ENCODE peak calls at places on chromosomes 13 and 19, in eight cellular contexts. One of them, this sample, is unnamed.

GRCh38 chr19:10420444-10421239 is at the start of gene PDE4A:
- DNase-seq in AG09319: no peak
- DNase-seq in left lung: peak
- DNase-seq in cardiac muscle cell: peak
- DNase-seq in cardiac fibroblast: peak
- DNase-seq in GM13976: peak
- DNase-seq in CD8-positive, alpha-beta T cell: peak
- DNase-seq in lower lobe of right lung: no peak
- DNase-seq in this sample: peak

GRCh38 chr19:33374406-33374703 is 846 bp downstream of the CEBPG start:
- DNase-seq in AG09319: no peak
- DNase-seq in left lung: peak
- DNase-seq in cardiac muscle cell: no peak
- DNase-seq in cardiac fibroblast: no peak
- DNase-seq in CD8-positive, alpha-beta T cell: no peak
- DNase-seq in GM13976: peak
- DNase-seq in lower lobe of right lung: no peak
- DNase-seq in this sample: no peak

GRCh38 chr19:15105044-15105443 is 2.2 kb upstream of the SYDE1 start:
- DNase-seq in lower lobe of right lung: no peak
- DNase-seq in GM13976: no peak
- DNase-seq in AG09319: no peak
- DNase-seq in CD8-positive, alpha-beta T cell: no peak
- DNase-seq in cardiac fibroblast: no peak
- DNase-seq in cardiac muscle cell: no peak
- DNase-seq in left lung: no peak
- DNase-seq in this sample: no peak

GRCh38 chr13:32314271-32314967 is 744 bp downstream of the ZAR1L start:
- DNase-seq in cardiac muscle cell: no peak
- DNase-seq in AG09319: no peak
- DNase-seq in cardiac fibroblast: no peak
- DNase-seq in left lung: peak
- DNase-seq in CD8-positive, alpha-beta T cell: no peak
- DNase-seq in lower lobe of right lung: peak
- DNase-seq in GM13976: no peak
- DNase-seq in this sample: no peak

GRCh38 chr19:55226788-55227187 is 1.8 kb downstream of the TMEM86B start:
- DNase-seq in cardiac muscle cell: no peak
- DNase-seq in AG09319: no peak
- DNase-seq in cardiac fibroblast: no peak
- DNase-seq in lower lobe of right lung: no peak
- DNase-seq in CD8-positive, alpha-beta T cell: no peak
- DNase-seq in GM13976: no peak
- DNase-seq in left lung: no peak
- DNase-seq in this sample: no peak

GRCh38 chr19:1312732-1313694 is 27.3 kb downstream of the EFNA2 start:
- DNase-seq in left lung: peak
- DNase-seq in GM13976: no peak
- DNase-seq in CD8-positive, alpha-beta T cell: no peak
- DNase-seq in AG09319: no peak
- DNase-seq in cardiac muscle cell: peak
- DNase-seq in lower lobe of right lung: no peak
- DNase-seq in cardiac fibroblast: peak
- DNase-seq in this sample: peak

GRCh38 chr13:110989331-110989730 is 74.5 kb upstream of the ANKRD10 start:
- DNase-seq in GM13976: no peak
- DNase-seq in cardiac muscle cell: no peak
- DNase-seq in AG09319: no peak
- DNase-seq in left lung: no peak
- DNase-seq in CD8-positive, alpha-beta T cell: no peak
- DNase-seq in cardiac fibroblast: no peak
- DNase-seq in lower lobe of right lung: no peak
- DNase-seq in this sample: no peak

GRCh38 chr13:113452942-113453901 is at the start of gene ADPRHL1:
- DNase-seq in AG09319: no peak
- DNase-seq in left lung: no peak
- DNase-seq in cardiac fibroblast: no peak
- DNase-seq in cardiac muscle cell: no peak
- DNase-seq in lower lobe of right lung: no peak
- DNase-seq in GM13976: no peak
- DNase-seq in CD8-positive, alpha-beta T cell: no peak
- DNase-seq in this sample: no peak

GRCh38 chr19:5903054-5903501 is 512 bp downstream of the NDUFA11 start:
- DNase-seq in cardiac fibroblast: peak
- DNase-seq in GM13976: no peak
- DNase-seq in AG09319: no peak
- DNase-seq in CD8-positive, alpha-beta T cell: no peak
- DNase-seq in lower lobe of right lung: no peak
- DNase-seq in cardiac muscle cell: peak
- DNase-seq in left lung: no peak
- DNase-seq in this sample: no peak

GRCh38 chr13:113667771-113668490 is 912 bp downstream of the GRK1 start:
- DNase-seq in cardiac muscle cell: no peak
- DNase-seq in GM13976: no peak
- DNase-seq in left lung: peak
- DNase-seq in cardiac fibroblast: no peak
- DNase-seq in lower lobe of right lung: peak
- DNase-seq in AG09319: no peak
- DNase-seq in CD8-positive, alpha-beta T cell: no peak
- DNase-seq in this sample: no peak

GRCh38 chr13:43965446-43965845 is 85.7 kb downstream of the LACC1 start:
- DNase-seq in CD8-positive, alpha-beta T cell: no peak
- DNase-seq in cardiac fibroblast: no peak
- DNase-seq in AG09319: no peak
- DNase-seq in left lung: no peak
- DNase-seq in lower lobe of right lung: no peak
- DNase-seq in GM13976: no peak
- DNase-seq in cardiac muscle cell: no peak
- DNase-seq in this sample: no peak

GRCh38 chr13:43961909-43962308 is 82.2 kb downstream of the LACC1 start:
- DNase-seq in CD8-positive, alpha-beta T cell: no peak
- DNase-seq in cardiac fibroblast: no peak
- DNase-seq in GM13976: no peak
- DNase-seq in lower lobe of right lung: no peak
- DNase-seq in left lung: no peak
- DNase-seq in AG09319: no peak
- DNase-seq in cardiac muscle cell: no peak
- DNase-seq in this sample: no peak

GRCh38 chr13:43959291-43959690 is 79.6 kb downstream of the LACC1 start:
- DNase-seq in CD8-positive, alpha-beta T cell: no peak
- DNase-seq in AG09319: no peak
- DNase-seq in cardiac fibroblast: no peak
- DNase-seq in GM13976: no peak
- DNase-seq in cardiac muscle cell: no peak
- DNase-seq in left lung: no peak
- DNase-seq in lower lobe of right lung: no peak
- DNase-seq in this sample: no peak

GRCh38 chr13:43964698-43965097 is 85.0 kb downstream of the LACC1 start:
- DNase-seq in AG09319: no peak
- DNase-seq in cardiac muscle cell: no peak
- DNase-seq in left lung: no peak
- DNase-seq in cardiac fibroblast: no peak
- DNase-seq in CD8-positive, alpha-beta T cell: no peak
- DNase-seq in lower lobe of right lung: no peak
- DNase-seq in GM13976: no peak
- DNase-seq in this sample: no peak

GRCh38 chr13:43963726-43964125 is 84.0 kb downstream of the LACC1 start:
- DNase-seq in GM13976: no peak
- DNase-seq in cardiac fibroblast: no peak
- DNase-seq in lower lobe of right lung: no peak
- DNase-seq in CD8-positive, alpha-beta T cell: no peak
- DNase-seq in AG09319: no peak
- DNase-seq in left lung: no peak
- DNase-seq in cardiac muscle cell: no peak
- DNase-seq in this sample: no peak
- TF ChIP-seq CTCF in GM13976: no peak
- TF ChIP-seq CTCF in cardiac fibroblast: no peak
- TF ChIP-seq CTCF in lower lobe of right lung: no peak
- TF ChIP-seq CTCF in CD8-positive, alpha-beta T cell: no peak
- TF ChIP-seq CTCF in AG09319: no peak
- TF ChIP-seq CTCF in left lung: no peak
- TF ChIP-seq CTCF in cardiac muscle cell: no peak
- TF ChIP-seq CTCF in this sample: peak

GRCh38 chr13:26678796-26679195 is 81.8 kb downstream of the GPR12 start:
- DNase-seq in CD8-positive, alpha-beta T cell: no peak
- DNase-seq in GM13976: no peak
- DNase-seq in AG09319: no peak
- DNase-seq in cardiac fibroblast: no peak
- DNase-seq in left lung: peak
- DNase-seq in cardiac muscle cell: no peak
- DNase-seq in lower lobe of right lung: no peak
- DNase-seq in this sample: no peak
- TF ChIP-seq CTCF in CD8-positive, alpha-beta T cell: no peak
- TF ChIP-seq CTCF in GM13976: no peak
- TF ChIP-seq CTCF in AG09319: no peak
- TF ChIP-seq CTCF in cardiac fibroblast: no peak
- TF ChIP-seq CTCF in left lung: no peak
- TF ChIP-seq CTCF in cardiac muscle cell: no peak
- TF ChIP-seq CTCF in lower lobe of right lung: no peak
- TF ChIP-seq CTCF in this sample: no peak

GRCh38 chr19:44585371-44586141 is 27.8 kb upstream of the IGSF23 start:
- DNase-seq in lower lobe of right lung: no peak
- DNase-seq in left lung: no peak
- DNase-seq in GM13976: no peak
- DNase-seq in AG09319: no peak
- DNase-seq in cardiac fibroblast: peak
- DNase-seq in cardiac muscle cell: peak
- DNase-seq in CD8-positive, alpha-beta T cell: no peak
- DNase-seq in this sample: no peak

GRCh38 chr19:44588753-44589112 is 24.6 kb upstream of the IGSF23 start:
- DNase-seq in cardiac fibroblast: no peak
- DNase-seq in cardiac muscle cell: no peak
- DNase-seq in lower lobe of right lung: no peak
- DNase-seq in AG09319: no peak
- DNase-seq in left lung: no peak
- DNase-seq in CD8-positive, alpha-beta T cell: no peak
- DNase-seq in GM13976: no peak
- DNase-seq in this sample: no peak

GRCh38 chr19:44590245-44591059 is 22.9 kb upstream of the IGSF23 start:
- DNase-seq in cardiac muscle cell: no peak
- DNase-seq in CD8-positive, alpha-beta T cell: no peak
- DNase-seq in left lung: no peak
- DNase-seq in GM13976: no peak
- DNase-seq in AG09319: no peak
- DNase-seq in cardiac fibroblast: no peak
- DNase-seq in lower lobe of right lung: no peak
- DNase-seq in this sample: no peak

GRCh38 chr19:44592451-44592890 is 20.9 kb upstream of the IGSF23 start:
- DNase-seq in CD8-positive, alpha-beta T cell: no peak
- DNase-seq in cardiac fibroblast: peak
- DNase-seq in left lung: no peak
- DNase-seq in GM13976: no peak
- DNase-seq in cardiac muscle cell: no peak
- DNase-seq in lower lobe of right lung: no peak
- DNase-seq in AG09319: no peak
- DNase-seq in this sample: no peak

GRCh38 chr19:44587863-44588752 is 25.3 kb upstream of the IGSF23 start:
- DNase-seq in cardiac fibroblast: peak
- DNase-seq in CD8-positive, alpha-beta T cell: no peak
- DNase-seq in GM13976: no peak
- DNase-seq in AG09319: peak
- DNase-seq in left lung: no peak
- DNase-seq in lower lobe of right lung: no peak
- DNase-seq in cardiac muscle cell: peak
- DNase-seq in this sample: no peak
- TF ChIP-seq CTCF in cardiac fibroblast: peak
- TF ChIP-seq CTCF in CD8-positive, alpha-beta T cell: no peak
- TF ChIP-seq CTCF in GM13976: no peak
- TF ChIP-seq CTCF in AG09319: peak
- TF ChIP-seq CTCF in left lung: no peak
- TF ChIP-seq CTCF in lower lobe of right lung: peak
- TF ChIP-seq CTCF in cardiac muscle cell: peak
- TF ChIP-seq CTCF in this sample: no peak

DNA sequence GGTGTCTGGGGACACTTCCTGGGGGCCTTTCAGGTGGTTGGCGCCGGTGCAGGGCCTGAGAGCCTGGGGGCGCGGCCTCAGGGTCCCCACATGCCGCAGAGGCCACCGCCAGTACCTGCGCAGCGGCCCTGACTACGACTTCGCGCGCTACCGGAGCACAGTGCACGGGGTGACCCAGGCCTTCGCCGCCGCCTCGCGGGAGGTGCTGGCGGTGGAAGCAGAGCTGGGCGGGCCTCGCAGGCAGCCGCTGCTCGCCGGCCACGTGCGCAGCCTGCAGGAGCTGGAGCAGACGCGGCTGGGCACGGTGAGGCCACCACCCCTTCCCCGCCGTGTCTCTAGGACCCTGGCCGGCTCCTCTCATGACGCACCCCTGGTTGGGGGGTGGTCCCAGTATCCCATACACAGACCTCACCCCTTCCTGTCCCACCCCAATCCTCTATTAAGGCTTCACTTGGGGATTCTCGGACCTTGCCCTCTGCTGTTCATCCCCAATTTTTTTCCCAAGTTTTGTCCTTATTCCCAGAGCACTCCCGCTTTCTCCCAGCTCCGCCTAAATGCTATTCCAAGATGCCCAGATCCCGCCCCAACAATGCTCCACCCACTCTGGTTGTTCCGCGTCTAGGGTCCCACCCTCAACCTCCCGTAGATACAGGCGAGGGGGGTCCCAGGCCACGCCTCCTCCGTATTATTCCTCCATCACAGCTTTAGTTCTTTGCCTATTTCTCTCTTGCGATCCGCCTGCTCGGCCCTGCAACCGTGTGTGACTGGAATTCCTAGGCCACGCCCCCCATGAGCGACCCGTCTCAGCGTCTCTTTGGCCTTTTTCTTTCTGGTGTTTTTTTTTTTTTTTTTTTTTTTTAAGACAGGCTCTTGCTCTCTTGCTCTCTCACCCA is 1.0 kb downstream of the REX1BD start:
- DNase-seq in cardiac muscle cell: peak
- DNase-seq in GM13976: peak
- DNase-seq in CD8-positive, alpha-beta T cell: peak
- DNase-seq in AG09319: no peak
- DNase-seq in lower lobe of right lung: peak
- DNase-seq in left lung: peak
- DNase-seq in cardiac fibroblast: peak
- DNase-seq in this sample: no peak
- TF ChIP-seq CTCF in cardiac muscle cell: peak
- TF ChIP-seq CTCF in GM13976: peak
- TF ChIP-seq CTCF in CD8-positive, alpha-beta T cell: no peak
- TF ChIP-seq CTCF in AG09319: no peak
- TF ChIP-seq CTCF in lower lobe of right lung: peak
- TF ChIP-seq CTCF in left lung: peak
- TF ChIP-seq CTCF in cardiac fibroblast: no peak
- TF ChIP-seq CTCF in this sample: peak

DNA sequence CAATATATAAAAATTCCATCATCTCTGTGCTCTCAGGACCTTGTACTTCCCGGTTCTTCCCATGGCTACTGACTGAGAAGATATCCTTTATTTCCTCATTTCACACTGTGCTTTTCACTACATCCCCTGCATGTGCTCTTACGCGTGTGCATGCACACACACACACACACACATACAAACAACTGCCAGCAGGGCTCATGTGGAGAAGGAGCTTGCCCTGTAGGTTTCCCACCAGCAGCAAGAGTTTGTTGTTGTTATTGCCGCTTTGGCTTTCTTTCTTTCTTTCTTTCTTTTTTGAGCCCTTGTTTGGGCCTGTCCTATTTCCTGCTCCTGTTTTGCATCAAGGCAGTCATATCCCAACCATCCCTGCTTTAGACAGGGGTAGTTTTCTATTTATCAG is 43.6 kb downstream of the TEX26 start:
- DNase-seq in left lung: no peak
- DNase-seq in cardiac muscle cell: no peak
- DNase-seq in lower lobe of right lung: no peak
- DNase-seq in cardiac fibroblast: no peak
- DNase-seq in CD8-positive, alpha-beta T cell: no peak
- DNase-seq in AG09319: no peak
- DNase-seq in GM13976: no peak
- DNase-seq in this sample: no peak
- TF ChIP-seq CTCF in left lung: no peak
- TF ChIP-seq CTCF in cardiac muscle cell: no peak
- TF ChIP-seq CTCF in lower lobe of right lung: no peak
- TF ChIP-seq CTCF in cardiac fibroblast: no peak
- TF ChIP-seq CTCF in CD8-positive, alpha-beta T cell: no peak
- TF ChIP-seq CTCF in AG09319: no peak
- TF ChIP-seq CTCF in GM13976: no peak
- TF ChIP-seq CTCF in this sample: no peak

This sample was measured in GM06990.